ENCODE peak calls at places on chromosome 20, in nine cellular contexts. I is heart right ventricle; M is A673; E is kidney; C is dorsolateral prefrontal cortex; P is HCT116; A is CD8-positive, alpha-beta T cell; O is psoas muscle; T is AG04450. V is an unnamed sample.

GRCh38 chr20:52747736-52748135 is 224.4 kb upstream of the TSHZ2 start:
- DNase-seq in I (no peak), M (peak), E (no peak), C (no peak), P (no peak), A (no peak), O (no peak), T (no peak), V (no peak)

GRCh38 chr20:11051146-11051545 is 377.3 kb upstream of the JAG1 start:
- DNase-seq in I (no peak), M (no peak), E (no peak), C (no peak), P (no peak), A (no peak), O (no peak), T (no peak), V (no peak)

GRCh38 chr20:38050691-38051090 is 17.1 kb downstream of the RPRD1B start:
- DNase-seq in I (no peak), M (no peak), E (no peak), C (no peak), P (no peak), A (no peak), O (no peak), T (no peak), V (no peak)

GRCh38 chr20:967796-968742 is 34.0 kb downstream of the RSPO4 start:
- DNase-seq in I (no peak), M (peak), E (no peak), C (no peak), P (peak), A (no peak), O (no peak), T (no peak), V (no peak)

GRCh38 chr20:37376324-37376723 is 30.4 kb downstream of the SRC start:
- DNase-seq in I (no peak), M (no peak), E (no peak), C (no peak), P (no peak), A (no peak), O (no peak), T (no peak), V (no peak)

GRCh38 chr20:37519508-37520416 is 1.3 kb upstream of the NNAT start:
- DNase-seq in I (peak), M (peak), E (no peak), C (no peak), P (no peak), A (no peak), O (peak), T (no peak), V (no peak)

GRCh38 chr20:47350181-47350550 is 6.3 kb downstream of the ZMYND8 start:
- DNase-seq in I (no peak), M (no peak), E (no peak), C (no peak), P (no peak), A (no peak), O (no peak), T (no peak), V (no peak)

GRCh38 chr20:53857723-53858236 is 212.6 kb downstream of the BCAS1 start:
- DNase-seq in I (no peak), M (no peak), E (no peak), C (no peak), P (no peak), A (no peak), O (no peak), T (no peak), V (no peak)

GRCh38 chr20:64063389-64064144 is 569 bp downstream of the TCEA2 start:
- DNase-seq in I (no peak), M (peak), E (no peak), C (no peak), P (no peak), A (no peak), O (no peak), T (no peak), V (no peak)

GRCh38 chr20:46356195-46357029 is 48.1 kb upstream of the CDH22 start:
- DNase-seq in I (no peak), M (no peak), E (no peak), C (no peak), P (no peak), A (no peak), O (no peak), T (no peak), V (no peak)

GRCh38 chr20:20364016-20364746 is 3.7 kb upstream of the INSM1 start:
- DNase-seq in I (no peak), M (peak), E (no peak), C (no peak), P (no peak), A (no peak), O (no peak), T (no peak), V (no peak)

GRCh38 chr20:59305898-59306640 is 5.7 kb downstream of the EDN3 start:
- DNase-seq in I (no peak), M (no peak), E (no peak), C (no peak), P (no peak), A (no peak), O (no peak), T (no peak), V (no peak)

GRCh38 chr20:10939297-10939949 is 265.6 kb upstream of the JAG1 start:
- DNase-seq in I (no peak), M (no peak), E (no peak), C (no peak), P (no peak), A (no peak), O (no peak), T (no peak), V (no peak)

GRCh38 chr20:51569815-51570741 is 27.6 kb upstream of the NFATC2 start:
- DNase-seq in I (peak), M (no peak), E (no peak), C (no peak), P (no peak), A (no peak), O (peak), T (no peak), V (no peak)

GRCh38 chr20:39041067-39041466 is 78.9 kb downstream of the DHX35 start:
- DNase-seq in I (no peak), M (no peak), E (peak), C (no peak), P (no peak), A (no peak), O (no peak), T (no peak), V (no peak)

GRCh38 chr20:1674361-1674760 is 16.8 kb upstream of the SIRPG start:
- DNase-seq in I (no peak), M (no peak), E (no peak), C (no peak), P (no peak), A (peak), O (no peak), T (no peak), V (no peak)

GRCh38 chr20:10434832-10435812 is at the start of gene SLX4IP:
- DNase-seq in I (peak), M (peak), E (peak), C (peak), P (peak), A (peak), O (peak), T (peak), V (peak)

GRCh38 chr20:54195483-54196472 is 12.1 kb upstream of the PFDN4 start:
- DNase-seq in I (no peak), M (no peak), E (no peak), C (no peak), P (no peak), A (no peak), O (no peak), T (no peak), V (no peak)

GRCh38 chr20:51412333-51412761 is 130.2 kb downstream of the NFATC2 start:
- DNase-seq in I (peak), M (peak), E (peak), C (no peak), P (no peak), A (no peak), O (no peak), T (no peak), V (no peak)

GRCh38 chr20:60283281-60283680 is 325.1 kb downstream of the CDH26 start:
- DNase-seq in I (no peak), M (no peak), E (no peak), C (no peak), P (no peak), A (no peak), O (no peak), T (no peak), V (no peak)

GRCh38 chr20:8454137-8454712 is 322.2 kb downstream of the PLCB1 start:
- DNase-seq in I (no peak), M (peak), E (no peak), C (no peak), P (peak), A (no peak), O (no peak), T (peak), V (peak)

GRCh38 chr20:39036011-39036410 is 73.9 kb downstream of the DHX35 start:
- DNase-seq in I (no peak), M (no peak), E (no peak), C (no peak), P (no peak), A (no peak), O (no peak), T (peak), V (no peak)

GRCh38 chr20:2875690-2876203 is 2.5 kb downstream of the PTPRA start:
- DNase-seq in I (no peak), M (no peak), E (no peak), C (no peak), P (no peak), A (no peak), O (no peak), T (no peak), V (no peak)

GRCh38 chr20:46963196-46963529 is 68.5 kb downstream of the EYA2 start:
- DNase-seq in I (no peak), M (no peak), E (no peak), C (no peak), P (no peak), A (no peak), O (no peak), T (no peak), V (no peak)

GRCh38 chr20:17622086-17622850 is 52.4 kb downstream of the DSTN start:
- DNase-seq in I (no peak), M (no peak), E (peak), C (no peak), P (no peak), A (no peak), O (no peak), T (no peak), V (no peak)

GRCh38 chr20:44780226-44780625 is 30.1 kb downstream of the RIMS4 start:
- DNase-seq in I (peak), M (peak), E (no peak), C (no peak), P (no peak), A (peak), O (no peak), T (peak), V (no peak)

GRCh38 chr20:61692476-61692875 is 373.2 kb downstream of the TAF4 start:
- DNase-seq in I (no peak), M (no peak), E (no peak), C (no peak), P (no peak), A (no peak), O (no peak), T (no peak), V (no peak)

GRCh38 chr20:47213960-47214359 is 142.5 kb downstream of the ZMYND8 start:
- DNase-seq in I (no peak), M (no peak), E (no peak), C (no peak), P (no peak), A (no peak), O (no peak), T (no peak), V (no peak)

GRCh38 chr20:4787069-4787468 is 65.4 kb downstream of the PRND start:
- DNase-seq in I (no peak), M (no peak), E (no peak), C (no peak), P (no peak), A (no peak), O (no peak), T (no peak), V (no peak)

DNA sequence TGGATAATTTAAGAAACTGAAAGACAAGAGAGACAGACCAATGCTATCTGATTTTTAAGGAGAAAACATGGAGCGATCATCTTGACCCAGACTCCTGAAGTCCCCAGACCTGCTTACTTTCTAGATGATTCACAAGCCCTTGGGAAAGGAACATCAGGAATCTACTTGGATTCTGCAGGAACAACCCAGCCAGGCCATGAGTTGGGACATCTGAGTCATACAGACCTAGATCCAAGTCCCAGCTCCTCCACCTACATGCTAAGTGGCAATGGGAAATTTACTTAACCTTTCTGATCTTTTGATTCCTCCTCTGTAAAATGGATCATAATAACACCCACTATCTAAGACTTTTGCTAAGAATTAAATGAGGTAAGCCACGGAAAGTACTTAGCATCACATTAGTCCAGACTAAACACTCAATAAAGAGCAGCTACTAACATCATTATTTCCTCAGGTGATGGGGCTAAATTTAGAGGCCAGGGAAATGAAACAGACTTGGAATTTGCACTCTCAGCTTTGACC is 61.0 kb upstream of the MAFB start:
- DNase-seq in I (no peak), M (no peak), E (no peak), C (no peak), P (no peak), A (no peak), O (no peak), T (no peak), V (no peak)
- H3K27ac ChIP-seq in I (no peak), M (no peak), E (no peak), C (no peak), P (no peak), A (no peak), O (no peak), T (no peak), V (no peak)

DNA sequence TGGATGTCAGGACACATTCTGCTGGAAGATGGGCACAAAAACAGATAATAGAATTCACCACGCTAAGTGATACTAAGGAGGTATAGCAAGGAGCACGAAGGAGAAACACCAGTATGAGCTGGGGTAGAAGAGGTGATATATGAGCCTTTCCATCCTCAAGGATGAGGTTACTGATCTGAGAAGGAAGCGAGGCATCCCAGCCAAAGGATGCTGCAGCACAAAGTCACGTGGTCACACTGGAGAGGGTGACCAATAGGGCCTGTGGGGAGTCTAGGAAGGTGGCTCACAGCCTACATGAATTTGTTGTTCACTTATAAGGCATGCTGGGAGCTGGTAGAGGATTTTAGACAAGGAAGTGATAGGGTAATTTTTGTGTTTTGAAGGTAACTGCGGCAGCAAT is 1.4 kb downstream of the GINS1 start:
- DNase-seq in I (no peak), M (no peak), E (no peak), C (no peak), P (no peak), A (no peak), O (no peak), T (no peak), V (no peak)
- H3K4me3 ChIP-seq in I (no peak), M (peak), E (no peak), C (no peak), P (peak), A (no peak), O (no peak), T (no peak), V (peak)

GRCh38 chr20:62888406-62888805 is 26.8 kb upstream of the TCFL5 start:
- DNase-seq in I (no peak), M (no peak), E (no peak), C (no peak), P (no peak), A (no peak), O (peak), T (no peak), V (no peak)
- H3K27ac ChIP-seq in I (no peak), M (no peak), E (no peak), C (no peak), P (no peak), A (no peak), O (no peak), T (peak), V (no peak)

GRCh38 chr20:34215711-34216381 is 25.4 kb upstream of the ASIP start:
- DNase-seq in I (peak), M (peak), E (peak), C (peak), P (peak), A (peak), O (peak), T (peak), V (no peak)
- H3K4me3 ChIP-seq in I (peak), M (no peak), E (peak), C (peak), P (peak), A (no peak), O (peak), T (peak), V (no peak)

V was measured in SK-N-MC.